ENCODE peak calls at places on chromosomes 5 and 9, in four cellular contexts. I, T, R and M are unnamed samples.

GRCh38 chr5:54317511-54318260 is 7.3 kb upstream of the ARL15 start:
- DNase-seq in I (no peak), T (no peak), R (no peak), M (no peak)

GRCh38 chr5:10583663-10584572 is 20.0 kb downstream of the ANKRD33B start:
- DNase-seq in I (no peak), T (peak), R (no peak), M (no peak)

GRCh38 chr5:138615461-138615860 is 40.3 kb upstream of the HSPA9 start:
- DNase-seq in I (no peak), T (no peak), R (no peak), M (no peak)

GRCh38 chr9:107367727-107368502 is 84.8 kb downstream of the RAD23B start:
- DNase-seq in I (peak), T (no peak), R (no peak), M (peak)

GRCh38 chr9:37229882-37230482 is 109.6 kb downstream of the ZCCHC7 start:
- DNase-seq in I (no peak), T (no peak), R (no peak), M (peak)

GRCh38 chr9:96203867-96204412 is 98.0 kb downstream of the HSD17B3 start:
- DNase-seq in I (no peak), T (no peak), R (no peak), M (no peak)

GRCh38 chr5:86869268-86869667 is 251.5 kb downstream of the COX7C start:
- DNase-seq in I (no peak), T (no peak), R (no peak), M (no peak)

GRCh38 chr5:15483348-15484090 is 16.5 kb upstream of the FBXL7 start:
- DNase-seq in I (no peak), T (no peak), R (no peak), M (peak)

GRCh38 chr5:92758552-92758951 is 822.5 kb downstream of the NR2F1-AS1 start:
- DNase-seq in I (no peak), T (no peak), R (no peak), M (peak)

GRCh38 chr5:180059326-180059725 is 12.2 kb downstream of the RNF130 start:
- DNase-seq in I (no peak), T (no peak), R (no peak), M (no peak)

GRCh38 chr5:150674376-150674821 is 13.3 kb downstream of the MYOZ3 start:
- DNase-seq in I (no peak), T (no peak), R (no peak), M (no peak)

GRCh38 chr9:113650207-113651131 is 186.9 kb downstream of the RGS3 start:
- DNase-seq in I (no peak), T (no peak), R (no peak), M (peak)

GRCh38 chr9:38486056-38486455 is 61.8 kb upstream of the IGFBPL1 start:
- DNase-seq in I (no peak), T (no peak), R (no peak), M (no peak)

GRCh38 chr9:94719878-94720277 is 6.6 kb upstream of the AOPEP start:
- DNase-seq in I (no peak), T (no peak), R (no peak), M (no peak)

GRCh38 chr9:37309136-37309535 is 113.4 kb upstream of the GRHPR start:
- DNase-seq in I (peak), T (no peak), R (no peak), M (peak)

GRCh38 chr5:93578813-93579560 is 2.0 kb downstream of the NR2F1-AS1 start:
- DNase-seq in I (no peak), T (no peak), R (no peak), M (peak)